ENCODE peak calls at places on chromosomes 3 and 15, in seven cellular contexts. A is cardiac fibroblast, C is RPMI7951, R is psoas muscle, M is CD14-positive monocyte, I is mucosa of descending colon, P is GM23338. G is an unnamed sample.

GRCh38 chr3:4656059-4656458 is 162.9 kb downstream of the ITPR1 start:
- DNase-seq in A (peak), C (peak), R (peak), M (no peak), I (peak), P (peak), G (peak)

GRCh38 chr3:43055806-43056770 is 49.8 kb downstream of the POMGNT2 start:
- DNase-seq in A (no peak), C (no peak), R (no peak), M (no peak), I (no peak), P (no peak), G (no peak)

GRCh38 chr3:187238239-187238638 is 41.0 kb downstream of the RTP1 start:
- DNase-seq in A (no peak), C (no peak), R (no peak), M (no peak), I (no peak), P (no peak), G (no peak)

GRCh38 chr15:66076591-66077319 is 176.8 kb downstream of the MEGF11 start:
- DNase-seq in A (no peak), C (no peak), R (no peak), M (no peak), I (no peak), P (no peak), G (no peak)

GRCh38 chr3:80445641-80446040 is 677.8 kb upstream of the ROBO1 start:
- DNase-seq in A (no peak), C (no peak), R (no peak), M (no peak), I (no peak), P (no peak), G (no peak)

GRCh38 chr3:157370867-157371266 is 65.8 kb upstream of the PTX3 start:
- DNase-seq in A (no peak), C (no peak), R (no peak), M (no peak), I (no peak), P (no peak), G (no peak)

GRCh38 chr3:79602385-79602784 is 165.4 kb downstream of the ROBO1 start:
- DNase-seq in A (no peak), C (no peak), R (no peak), M (no peak), I (no peak), P (no peak), G (no peak)

GRCh38 chr3:166360702-166361101 is 523.5 kb upstream of the BCHE start:
- DNase-seq in A (no peak), C (no peak), R (no peak), M (no peak), I (no peak), P (no peak), G (no peak)

GRCh38 chr15:29517829-29518228 is 248.2 kb upstream of the NSMCE3 start:
- DNase-seq in A (no peak), C (no peak), R (no peak), M (no peak), I (no peak), P (no peak), G (no peak)

GRCh38 chr15:82539690-82540054 is 585 bp downstream of the RPS17 start:
- DNase-seq in A (peak), C (peak), R (no peak), M (no peak), I (no peak), P (no peak), G (no peak)

GRCh38 chr3:186640473-186640818 is 247 bp downstream of the FETUB start:
- DNase-seq in A (peak), C (peak), R (peak), M (no peak), I (no peak), P (peak), G (no peak)

GRCh38 chr3:130973401-130973800 is 53.2 kb downstream of the ASTE1 start:
- DNase-seq in A (no peak), C (no peak), R (no peak), M (no peak), I (no peak), P (no peak), G (no peak)

GRCh38 chr15:57923750-57924149 is 141.8 kb downstream of the ALDH1A2 start:
- DNase-seq in A (peak), C (no peak), R (no peak), M (no peak), I (peak), P (no peak), G (no peak)

GRCh38 chr3:17149744-17150143 is 265.0 kb downstream of the PLCL2 start:
- DNase-seq in A (no peak), C (no peak), R (no peak), M (no peak), I (no peak), P (no peak), G (no peak)

GRCh38 chr15:37219211-37219701 is 118.9 kb upstream of the MEIS2 start:
- DNase-seq in A (no peak), C (no peak), R (no peak), M (no peak), I (no peak), P (no peak), G (no peak)

GRCh38 chr3:7309707-7310106 is 448.8 kb downstream of the GRM7 start:
- DNase-seq in A (peak), C (no peak), R (peak), M (no peak), I (peak), P (peak), G (no peak)

GRCh38 chr3:149473314-149473990 is 1.0 kb upstream of the TM4SF4 start:
- DNase-seq in A (peak), C (peak), R (peak), M (peak), I (peak), P (peak), G (peak)

GRCh38 chr3:171614318-171614967 is 154.2 kb upstream of the TNIK start:
- DNase-seq in A (peak), C (no peak), R (peak), M (no peak), I (no peak), P (peak), G (peak)

GRCh38 chr3:129563332-129563731 is 20.4 kb downstream of the H1-8 start:
- DNase-seq in A (no peak), C (no peak), R (peak), M (no peak), I (no peak), P (no peak), G (no peak)

GRCh38 chr3:185153861-185154629 is 1.2 kb upstream of the C3orf70 start:
- DNase-seq in A (no peak), C (no peak), R (no peak), M (no peak), I (no peak), P (peak), G (no peak)

GRCh38 chr3:15683253-15683652 is 81.7 kb downstream of the BTD start:
- DNase-seq in A (no peak), C (no peak), R (no peak), M (no peak), I (no peak), P (no peak), G (no peak)

GRCh38 chr15:66619152-66619903 is 53.5 kb upstream of the LCTL start:
- DNase-seq in A (peak), C (peak), R (peak), M (peak), I (peak), P (peak), G (peak)

GRCh38 chr3:193641376-193641775 is 48.4 kb downstream of the OPA1 start:
- DNase-seq in A (no peak), C (no peak), R (no peak), M (no peak), I (no peak), P (no peak), G (no peak)

GRCh38 chr3:123272547-123272946 is 70.8 kb downstream of the SEC22A start:
- DNase-seq in A (peak), C (peak), R (no peak), M (no peak), I (no peak), P (no peak), G (no peak)

GRCh38 chr3:146468234-146468931 is 978 bp downstream of the PLSCR2 start:
- DNase-seq in A (peak), C (peak), R (no peak), M (no peak), I (peak), P (no peak), G (no peak)

GRCh38 chr15:70099966-70100494 is 2.3 kb upstream of the TLE3 start:
- DNase-seq in A (no peak), C (no peak), R (no peak), M (no peak), I (no peak), P (peak), G (no peak)

GRCh38 chr15:73856458-73857192 is 16.7 kb upstream of the TBC1D21 start:
- DNase-seq in A (no peak), C (peak), R (peak), M (no peak), I (no peak), P (no peak), G (no peak)

GRCh38 chr3:69791111-69791510 is 51.8 kb downstream of the MITF start:
- DNase-seq in A (peak), C (peak), R (peak), M (no peak), I (peak), P (no peak), G (no peak)

GRCh38 chr3:43644443-43644842 is 22.6 kb upstream of the ANO10 start:
- DNase-seq in A (no peak), C (no peak), R (no peak), M (no peak), I (no peak), P (no peak), G (no peak)

GRCh38 chr3:183837894-183838293 is 12.5 kb upstream of the MAP6D1 start:
- DNase-seq in A (no peak), C (no peak), R (no peak), M (no peak), I (no peak), P (no peak), G (no peak)

GRCh38 chr15:85800460-85801123 is 5.9 kb upstream of the KLHL25 start:
- DNase-seq in A (peak), C (peak), R (peak), M (no peak), I (peak), P (peak), G (peak)

GRCh38 chr3:157094751-157095480 is 65.0 kb downstream of the CCNL1 start:
- DNase-seq in A (peak), C (no peak), R (no peak), M (no peak), I (no peak), P (no peak), G (no peak)

GRCh38 chr3:36741285-36741684 is 23.1 kb downstream of the DCLK3 start:
- DNase-seq in A (no peak), C (peak), R (no peak), M (no peak), I (no peak), P (peak), G (no peak)